ENCODE peak calls at places on chromosomes 12 and 14, in five cellular contexts. T is SJSA1; K is activated naive CD8-positive, alpha-beta T cell treated with anti-CD3 and anti-CD28 coated beads for 36 hours; A is NCI-H345; L is brain microvascular endothelial cell. J is an unnamed sample.

GRCh38 chr12:6238875-6239274 is 38.7 kb downstream of the CD9 start:
- DNase-seq in T (no peak), K (no peak), A (no peak), L (no peak), J (no peak)

GRCh38 chr12:123019841-123020138 is 39.3 kb downstream of the ARL6IP4 start:
- DNase-seq in T (no peak), K (no peak), A (no peak), L (no peak), J (no peak)

GRCh38 chr12:89101440-89101839 is 250.9 kb downstream of the DUSP6 start:
- DNase-seq in T (no peak), K (no peak), A (no peak), L (no peak), J (no peak)

GRCh38 chr12:94055528-94055927 is 92.8 kb upstream of the PLXNC1 start:
- DNase-seq in T (no peak), K (no peak), A (no peak), L (no peak), J (no peak)

GRCh38 chr12:12562016-12562483 is 613 bp downstream of the DUSP16 start:
- DNase-seq in T (peak), K (peak), A (peak), L (no peak), J (peak)

GRCh38 chr12:51863363-51863920 is 14.9 kb upstream of the FIGNL2 start:
- DNase-seq in T (no peak), K (no peak), A (no peak), L (no peak), J (no peak)

GRCh38 chr14:25111061-25111601 is 61.2 kb upstream of the STXBP6 start:
- DNase-seq in T (no peak), K (no peak), A (peak), L (peak), J (no peak)

GRCh38 chr12:4116251-4117111 is 157.1 kb upstream of the CCND2 start:
- DNase-seq in T (peak), K (no peak), A (no peak), L (peak), J (no peak)

GRCh38 chr12:72491399-72491798 is 219.2 kb downstream of the TRHDE start:
- DNase-seq in T (no peak), K (no peak), A (no peak), L (no peak), J (no peak)

GRCh38 chr14:93042968-93043940 is 72.5 kb downstream of the ITPK1 start:
- DNase-seq in T (peak), K (no peak), A (no peak), L (peak), J (no peak)

GRCh38 chr12:14960548-14961465 is 594 bp downstream of the ARHGDIB start:
- DNase-seq in T (no peak), K (no peak), A (no peak), L (no peak), J (no peak)

GRCh38 chr14:35393826-35394225 is 10.7 kb downstream of the NFKBIA start:
- DNase-seq in T (no peak), K (no peak), A (no peak), L (no peak), J (no peak)

GRCh38 chr14:63647696-63648410 is 6.2 kb upstream of the WDR89 start:
- DNase-seq in T (no peak), K (no peak), A (no peak), L (no peak), J (no peak)

GRCh38 chr14:98237939-98238338 is 1034.1 kb downstream of the BCL11B start:
- DNase-seq in T (no peak), K (no peak), A (no peak), L (no peak), J (no peak)

GRCh38 chr14:85527006-85527405 is 2.9 kb upstream of the FLRT2 start:
- DNase-seq in T (no peak), K (no peak), A (no peak), L (peak), J (no peak)

GRCh38 chr12:56078931-56079728 is 835 bp upstream of the ERBB3 start:
- DNase-seq in T (peak), K (peak), A (peak), L (peak), J (peak)